ENCODE peak calls at places on chromosomes 4 and X, in eight cellular contexts. Z is stimulated activated CD8-positive, alpha-beta memory T cell treated with anti-CD3 and anti-CD28 coated beads, Interleukin-2, amount 100 ng/mL, for 1 hour; P is spleen; M is ELF-1; I is stimulated activated CD4-positive, alpha-beta T cell treated with anti-CD3 and anti-CD28 coated beads, Interleukin-15, amount 100 ng/mL, for 1 hour; V is heart left ventricle; F is CD8-positive, alpha-beta memory T cell; X is lower leg skin. Q is an unnamed sample.

GRCh38 chr4:88028961-88029360 is 21.5 kb downstream of the PKD2 start:
- DNase-seq in Z (no peak), F (no peak), M (no peak), P (no peak), X (no peak), I (no peak), V (no peak), Q (no peak)

GRCh38 chr4:19711871-19712270 is 539.8 kb upstream of the SLIT2 start:
- DNase-seq in X (no peak), Z (no peak), P (no peak), I (no peak), F (no peak), V (no peak), M (no peak), Q (no peak)

GRCh38 chrX:139209342-139209741 is 321.2 kb upstream of the F9 start:
- DNase-seq in V (no peak), I (no peak), P (no peak), F (no peak), M (no peak), X (no peak), Z (no peak), Q (no peak)

GRCh38 chr4:47741200-47741599 is 96.7 kb downstream of the CORIN start:
- DNase-seq in M (no peak), Z (no peak), F (no peak), I (no peak), V (no peak), P (no peak), X (no peak), Q (no peak)

GRCh38 chr4:177250056-177250696 is 59.5 kb upstream of the NEIL3 start:
- DNase-seq in V (peak), P (peak), F (peak), M (peak), X (peak), I (peak), Z (peak), Q (no peak)

GRCh38 chr4:70280567-70280966 is 38.2 kb downstream of the CSN3 start:
- DNase-seq in F (no peak), Z (no peak), V (no peak), X (no peak), M (no peak), P (no peak), I (no peak), Q (no peak)

GRCh38 chr4:180060159-180060889 is 2182.9 kb upstream of the TENM3 start:
- DNase-seq in I (no peak), V (no peak), M (no peak), P (no peak), X (no peak), F (no peak), Z (no peak), Q (no peak)

GRCh38 chr4:137534516-137534915 is 2.2 kb upstream of the PCDH18 start:
- DNase-seq in X (no peak), I (no peak), M (no peak), V (no peak), P (no peak), F (no peak), Z (no peak), Q (no peak)

GRCh38 chr4:83010111-83010521 is 507 bp downstream of the LIN54 start:
- DNase-seq in I (no peak), F (peak), V (no peak), P (no peak), M (no peak), X (no peak), Z (no peak), Q (no peak)

GRCh38 chr4:168509786-168510185 is 12.9 kb downstream of the PALLD start:
- DNase-seq in V (no peak), F (peak), X (no peak), I (no peak), M (no peak), Z (no peak), P (no peak), Q (no peak)

GRCh38 chr4:156971168-156971601 is 414 bp downstream of the PDGFC start:
- DNase-seq in P (peak), X (peak), Z (no peak), M (no peak), V (peak), F (no peak), I (no peak), Q (no peak)

GRCh38 chrX:45710081-45710801 is 509.6 kb upstream of the DIPK2B start:
- DNase-seq in I (peak), X (no peak), F (no peak), V (no peak), M (no peak), P (no peak), Z (no peak), Q (no peak)

GRCh38 chr4:102825261-102826071 is 1.9 kb downstream of the UBE2D3 start:
- DNase-seq in V (peak), X (peak), P (no peak), M (peak), I (no peak), F (peak), Z (no peak), Q (no peak)

GRCh38 chrX:7746861-7747260 is 96.1 kb upstream of the VCX start:
- DNase-seq in M (no peak), I (no peak), V (no peak), X (no peak), P (no peak), Z (no peak), F (no peak), Q (no peak)

GRCh38 chr4:45147866-45148265 is 421.5 kb upstream of the GNPDA2 start:
- DNase-seq in Z (no peak), M (no peak), V (no peak), I (no peak), F (no peak), X (no peak), P (no peak), Q (no peak)

GRCh38 chrX:134737061-134737460 is 78.8 kb upstream of the PLAC1 start:
- DNase-seq in M (no peak), F (no peak), X (no peak), I (no peak), P (no peak), V (no peak), Z (no peak), Q (no peak)

GRCh38 chrX:150323020-150323419 is 40.1 kb upstream of the MAMLD1 start:
- DNase-seq in M (no peak), F (no peak), X (no peak), V (no peak), I (no peak), P (no peak), Z (no peak), Q (no peak)

GRCh38 chrX:30488092-30488491 is 89.5 kb downstream of the TASL start:
- DNase-seq in F (no peak), Z (no peak), X (no peak), P (no peak), I (no peak), V (no peak), M (no peak), Q (no peak)

GRCh38 chr4:147727476-147728028 is 4.3 kb upstream of the ARHGAP10 start:
- DNase-seq in M (no peak), P (no peak), V (no peak), F (no peak), Z (no peak), I (no peak), X (no peak), Q (no peak)

GRCh38 chr4:153649572-153649991 is 34.5 kb upstream of the TLR2 start:
- DNase-seq in P (no peak), F (no peak), I (no peak), V (no peak), Z (no peak), X (no peak), M (no peak), Q (no peak)

GRCh38 chr4:83552924-83553323 is 17.0 kb downstream of the GPAT3 start:
- DNase-seq in M (no peak), P (no peak), V (no peak), Z (no peak), X (no peak), I (no peak), F (no peak), Q (no peak)

Q was measured in thoracic aorta.